ENCODE peak calls at places on chromosomes 12 and 14, in nine cellular contexts. One of them, this sample, is unnamed.

GRCh38 chr12:3743803-3744202 is 9.1 kb downstream of the CRACR2A start:
- DNase-seq in body of pancreas: no peak
- DNase-seq in left ventricle myocardium inferior: no peak
- DNase-seq in ovary: no peak
- DNase-seq in A549: no peak
- DNase-seq in effector memory CD4-positive, alpha-beta T cell: no peak
- DNase-seq in bronchial epithelial cell: no peak
- DNase-seq in lower lobe of right lung: no peak
- DNase-seq in CD8-positive, alpha-beta memory T cell: no peak
- DNase-seq in this sample: peak; percentile 11

GRCh38 chr14:98133806-98134205 is 1138.2 kb downstream of the BCL11B start:
- DNase-seq in body of pancreas: no peak
- DNase-seq in left ventricle myocardium inferior: no peak
- DNase-seq in ovary: no peak
- DNase-seq in A549: peak; percentile 6
- DNase-seq in effector memory CD4-positive, alpha-beta T cell: no peak
- DNase-seq in bronchial epithelial cell: peak; percentile 9
- DNase-seq in lower lobe of right lung: no peak
- DNase-seq in CD8-positive, alpha-beta memory T cell: no peak
- DNase-seq in this sample: no peak

GRCh38 chr14:30573203-30573814 is 14.4 kb downstream of the G2E3 start:
- DNase-seq in body of pancreas: no peak
- DNase-seq in left ventricle myocardium inferior: no peak
- DNase-seq in ovary: no peak
- DNase-seq in A549: peak; percentile 37
- DNase-seq in effector memory CD4-positive, alpha-beta T cell: no peak
- DNase-seq in bronchial epithelial cell: peak; percentile 66
- DNase-seq in lower lobe of right lung: no peak
- DNase-seq in CD8-positive, alpha-beta memory T cell: no peak
- DNase-seq in this sample: peak; percentile 56

GRCh38 chr14:66628646-66629045 is 120.7 kb downstream of the GPHN start:
- DNase-seq in body of pancreas: no peak
- DNase-seq in left ventricle myocardium inferior: no peak
- DNase-seq in ovary: no peak
- DNase-seq in A549: no peak
- DNase-seq in effector memory CD4-positive, alpha-beta T cell: no peak
- DNase-seq in bronchial epithelial cell: no peak
- DNase-seq in lower lobe of right lung: no peak
- DNase-seq in CD8-positive, alpha-beta memory T cell: no peak
- DNase-seq in this sample: peak; percentile 13

GRCh38 chr12:118164798-118165486 is 29.0 kb downstream of the PEBP1 start:
- DNase-seq in body of pancreas: no peak
- DNase-seq in left ventricle myocardium inferior: no peak
- DNase-seq in ovary: no peak
- DNase-seq in A549: peak; percentile 48
- DNase-seq in effector memory CD4-positive, alpha-beta T cell: no peak
- DNase-seq in bronchial epithelial cell: peak; percentile 31
- DNase-seq in lower lobe of right lung: no peak
- DNase-seq in CD8-positive, alpha-beta memory T cell: no peak
- DNase-seq in this sample: peak; percentile 38

GRCh38 chr12:15163001-15163400 is 58.2 kb downstream of the RERG start:
- DNase-seq in body of pancreas: no peak
- DNase-seq in left ventricle myocardium inferior: no peak
- DNase-seq in ovary: no peak
- DNase-seq in A549: no peak
- DNase-seq in effector memory CD4-positive, alpha-beta T cell: no peak
- DNase-seq in bronchial epithelial cell: peak; percentile 12
- DNase-seq in lower lobe of right lung: no peak
- DNase-seq in CD8-positive, alpha-beta memory T cell: no peak
- DNase-seq in this sample: no peak

GRCh38 chr12:67618303-67618702 is 30.2 kb upstream of the DYRK2 start:
- DNase-seq in body of pancreas: no peak
- DNase-seq in left ventricle myocardium inferior: no peak
- DNase-seq in ovary: no peak
- DNase-seq in A549: no peak
- DNase-seq in effector memory CD4-positive, alpha-beta T cell: no peak
- DNase-seq in bronchial epithelial cell: no peak
- DNase-seq in lower lobe of right lung: no peak
- DNase-seq in CD8-positive, alpha-beta memory T cell: no peak
- DNase-seq in this sample: no peak

GRCh38 chr14:22194669-22195068 is 394.4 kb downstream of the DAD1 start:
- DNase-seq in body of pancreas: no peak
- DNase-seq in left ventricle myocardium inferior: no peak
- DNase-seq in ovary: no peak
- DNase-seq in A549: no peak
- DNase-seq in effector memory CD4-positive, alpha-beta T cell: no peak
- DNase-seq in bronchial epithelial cell: peak; percentile 29
- DNase-seq in lower lobe of right lung: no peak
- DNase-seq in CD8-positive, alpha-beta memory T cell: no peak
- DNase-seq in this sample: no peak

GRCh38 chr12:132698336-132698735 is 10.9 kb downstream of the PXMP2 start:
- DNase-seq in body of pancreas: no peak
- DNase-seq in left ventricle myocardium inferior: no peak
- DNase-seq in ovary: no peak
- DNase-seq in A549: no peak
- DNase-seq in effector memory CD4-positive, alpha-beta T cell: no peak
- DNase-seq in bronchial epithelial cell: no peak
- DNase-seq in lower lobe of right lung: no peak
- DNase-seq in CD8-positive, alpha-beta memory T cell: no peak
- DNase-seq in this sample: no peak

GRCh38 chr14:38255408-38255672 is 553 bp downstream of the CLEC14A start:
- DNase-seq in body of pancreas: no peak
- DNase-seq in left ventricle myocardium inferior: peak; percentile 28
- DNase-seq in ovary: no peak
- DNase-seq in A549: peak; percentile 2
- DNase-seq in effector memory CD4-positive, alpha-beta T cell: no peak
- DNase-seq in bronchial epithelial cell: no peak
- DNase-seq in lower lobe of right lung: peak; percentile 51
- DNase-seq in CD8-positive, alpha-beta memory T cell: no peak
- DNase-seq in this sample: no peak
- H3K4me3 ChIP-seq in body of pancreas: no peak overlapping the region
- H3K4me3 ChIP-seq in left ventricle myocardium inferior: peak overlapping the region; percentile 76
- H3K4me3 ChIP-seq in ovary: peak overlapping the region; percentile 29
- H3K4me3 ChIP-seq in A549: no peak overlapping the region
- H3K4me3 ChIP-seq in effector memory CD4-positive, alpha-beta T cell: peak overlapping the region; percentile 22
- H3K4me3 ChIP-seq in bronchial epithelial cell: no peak overlapping the region
- H3K4me3 ChIP-seq in lower lobe of right lung: peak overlapping the region; percentile 56
- H3K4me3 ChIP-seq in CD8-positive, alpha-beta memory T cell: no peak overlapping the region
- H3K4me3 ChIP-seq in this sample: no peak overlapping the region

GRCh38 chr12:96912261-96912660 is 5.2 kb downstream of the NEDD1 start:
- DNase-seq in body of pancreas: no peak
- DNase-seq in left ventricle myocardium inferior: no peak
- DNase-seq in ovary: no peak
- DNase-seq in A549: no peak
- DNase-seq in effector memory CD4-positive, alpha-beta T cell: no peak
- DNase-seq in bronchial epithelial cell: no peak
- DNase-seq in lower lobe of right lung: no peak
- DNase-seq in CD8-positive, alpha-beta memory T cell: no peak
- DNase-seq in this sample: no peak
- H3K4me3 ChIP-seq in body of pancreas: no peak overlapping the region
- H3K4me3 ChIP-seq in left ventricle myocardium inferior: no peak overlapping the region
- H3K4me3 ChIP-seq in ovary: no peak overlapping the region
- H3K4me3 ChIP-seq in A549: no peak overlapping the region
- H3K4me3 ChIP-seq in effector memory CD4-positive, alpha-beta T cell: no peak overlapping the region
- H3K4me3 ChIP-seq in bronchial epithelial cell: no peak overlapping the region
- H3K4me3 ChIP-seq in lower lobe of right lung: no peak overlapping the region
- H3K4me3 ChIP-seq in CD8-positive, alpha-beta memory T cell: no peak overlapping the region
- H3K4me3 ChIP-seq in this sample: no peak overlapping the region

GRCh38 chr12:78085562-78086182 is 255.0 kb downstream of the NAV3 start:
- DNase-seq in body of pancreas: no peak
- DNase-seq in left ventricle myocardium inferior: no peak
- DNase-seq in ovary: no peak
- DNase-seq in A549: no peak
- DNase-seq in effector memory CD4-positive, alpha-beta T cell: no peak
- DNase-seq in bronchial epithelial cell: peak; percentile 77
- DNase-seq in lower lobe of right lung: no peak
- DNase-seq in CD8-positive, alpha-beta memory T cell: no peak
- DNase-seq in this sample: peak; percentile 49

GRCh38 chr12:78086553-78087362 is 256.1 kb downstream of the NAV3 start:
- DNase-seq in body of pancreas: no peak
- DNase-seq in left ventricle myocardium inferior: no peak
- DNase-seq in ovary: no peak
- DNase-seq in A549: no peak
- DNase-seq in effector memory CD4-positive, alpha-beta T cell: no peak
- DNase-seq in bronchial epithelial cell: no peak
- DNase-seq in lower lobe of right lung: no peak
- DNase-seq in CD8-positive, alpha-beta memory T cell: no peak
- DNase-seq in this sample: peak; percentile 15

GRCh38 chr12:78087363-78087675 is 256.6 kb downstream of the NAV3 start:
- DNase-seq in body of pancreas: no peak
- DNase-seq in left ventricle myocardium inferior: no peak
- DNase-seq in ovary: no peak
- DNase-seq in A549: no peak
- DNase-seq in effector memory CD4-positive, alpha-beta T cell: no peak
- DNase-seq in bronchial epithelial cell: no peak
- DNase-seq in lower lobe of right lung: no peak
- DNase-seq in CD8-positive, alpha-beta memory T cell: no peak
- DNase-seq in this sample: peak; percentile 30

GRCh38 chr12:78088391-78088832 is 257.7 kb downstream of the NAV3 start:
- DNase-seq in body of pancreas: no peak
- DNase-seq in left ventricle myocardium inferior: no peak
- DNase-seq in ovary: no peak
- DNase-seq in A549: peak; percentile 4
- DNase-seq in effector memory CD4-positive, alpha-beta T cell: no peak
- DNase-seq in bronchial epithelial cell: no peak
- DNase-seq in lower lobe of right lung: no peak
- DNase-seq in CD8-positive, alpha-beta memory T cell: no peak
- DNase-seq in this sample: peak; percentile 43
- H3K4me3 ChIP-seq in body of pancreas: no peak overlapping the region
- H3K4me3 ChIP-seq in left ventricle myocardium inferior: peak overlapping the region; percentile 50
- H3K4me3 ChIP-seq in ovary: peak overlapping the region; percentile 30
- H3K4me3 ChIP-seq in A549: peak overlapping the region; percentile 24
- H3K4me3 ChIP-seq in effector memory CD4-positive, alpha-beta T cell: no peak overlapping the region
- H3K4me3 ChIP-seq in bronchial epithelial cell: no peak overlapping the region
- H3K4me3 ChIP-seq in lower lobe of right lung: peak overlapping the region; percentile 22
- H3K4me3 ChIP-seq in CD8-positive, alpha-beta memory T cell: no peak overlapping the region
- H3K4me3 ChIP-seq in this sample: peak overlapping the region; percentile 1

GRCh38 chr14:101112351-101113107 is 209.0 kb upstream of the RTL1 start:
- DNase-seq in body of pancreas: no peak
- DNase-seq in left ventricle myocardium inferior: no peak
- DNase-seq in ovary: no peak
- DNase-seq in A549: no peak
- DNase-seq in effector memory CD4-positive, alpha-beta T cell: no peak
- DNase-seq in bronchial epithelial cell: no peak
- DNase-seq in lower lobe of right lung: no peak
- DNase-seq in CD8-positive, alpha-beta memory T cell: peak; percentile 30
- DNase-seq in this sample: no peak

GRCh38 chr14:101109347-101109638 is 205.8 kb upstream of the RTL1 start:
- DNase-seq in body of pancreas: no peak
- DNase-seq in left ventricle myocardium inferior: no peak
- DNase-seq in ovary: no peak
- DNase-seq in A549: no peak
- DNase-seq in effector memory CD4-positive, alpha-beta T cell: no peak
- DNase-seq in bronchial epithelial cell: no peak
- DNase-seq in lower lobe of right lung: no peak
- DNase-seq in CD8-positive, alpha-beta memory T cell: no peak
- DNase-seq in this sample: no peak

GRCh38 chr14:101111620-101112290 is 208.2 kb upstream of the RTL1 start:
- DNase-seq in body of pancreas: no peak
- DNase-seq in left ventricle myocardium inferior: no peak
- DNase-seq in ovary: no peak
- DNase-seq in A549: no peak
- DNase-seq in effector memory CD4-positive, alpha-beta T cell: no peak
- DNase-seq in bronchial epithelial cell: no peak
- DNase-seq in lower lobe of right lung: no peak
- DNase-seq in CD8-positive, alpha-beta memory T cell: no peak
- DNase-seq in this sample: no peak

GRCh38 chr14:101109981-101110728 is 206.6 kb upstream of the RTL1 start:
- DNase-seq in body of pancreas: no peak
- DNase-seq in left ventricle myocardium inferior: no peak
- DNase-seq in ovary: no peak
- DNase-seq in A549: no peak
- DNase-seq in effector memory CD4-positive, alpha-beta T cell: no peak
- DNase-seq in bronchial epithelial cell: no peak
- DNase-seq in lower lobe of right lung: no peak
- DNase-seq in CD8-positive, alpha-beta memory T cell: no peak
- DNase-seq in this sample: no peak

GRCh38 chr14:101110729-101111619 is 207.5 kb upstream of the RTL1 start:
- DNase-seq in body of pancreas: no peak
- DNase-seq in left ventricle myocardium inferior: no peak
- DNase-seq in ovary: peak; percentile 28
- DNase-seq in A549: peak; percentile 14
- DNase-seq in effector memory CD4-positive, alpha-beta T cell: no peak
- DNase-seq in bronchial epithelial cell: no peak
- DNase-seq in lower lobe of right lung: no peak
- DNase-seq in CD8-positive, alpha-beta memory T cell: no peak
- DNase-seq in this sample: no peak
- H3K4me3 ChIP-seq in body of pancreas: no peak overlapping the region
- H3K4me3 ChIP-seq in left ventricle myocardium inferior: no peak overlapping the region
- H3K4me3 ChIP-seq in ovary: no peak overlapping the region
- H3K4me3 ChIP-seq in A549: no peak overlapping the region
- H3K4me3 ChIP-seq in effector memory CD4-positive, alpha-beta T cell: no peak overlapping the region
- H3K4me3 ChIP-seq in bronchial epithelial cell: no peak overlapping the region
- H3K4me3 ChIP-seq in lower lobe of right lung: no peak overlapping the region
- H3K4me3 ChIP-seq in CD8-positive, alpha-beta memory T cell: no peak overlapping the region
- H3K4me3 ChIP-seq in this sample: no peak overlapping the region

GRCh38 chr14:85235868-85236267 is 294.1 kb upstream of the FLRT2 start:
- DNase-seq in body of pancreas: no peak
- DNase-seq in left ventricle myocardium inferior: no peak
- DNase-seq in ovary: no peak
- DNase-seq in A549: no peak
- DNase-seq in effector memory CD4-positive, alpha-beta T cell: no peak
- DNase-seq in bronchial epithelial cell: no peak
- DNase-seq in lower lobe of right lung: no peak
- DNase-seq in CD8-positive, alpha-beta memory T cell: no peak
- DNase-seq in this sample: no peak

GRCh38 chr14:85243306-85243705 is 286.6 kb upstream of the FLRT2 start:
- DNase-seq in body of pancreas: no peak
- DNase-seq in left ventricle myocardium inferior: no peak
- DNase-seq in ovary: no peak
- DNase-seq in A549: no peak
- DNase-seq in effector memory CD4-positive, alpha-beta T cell: no peak
- DNase-seq in bronchial epithelial cell: no peak
- DNase-seq in lower lobe of right lung: no peak
- DNase-seq in CD8-positive, alpha-beta memory T cell: no peak
- DNase-seq in this sample: no peak

GRCh38 chr14:85247071-85247470 is 282.9 kb upstream of the FLRT2 start:
- DNase-seq in body of pancreas: no peak
- DNase-seq in left ventricle myocardium inferior: no peak
- DNase-seq in ovary: no peak
- DNase-seq in A549: no peak
- DNase-seq in effector memory CD4-positive, alpha-beta T cell: no peak
- DNase-seq in bronchial epithelial cell: no peak
- DNase-seq in lower lobe of right lung: no peak
- DNase-seq in CD8-positive, alpha-beta memory T cell: no peak
- DNase-seq in this sample: no peak

GRCh38 chr14:85241022-85241880 is 288.7 kb upstream of the FLRT2 start:
- DNase-seq in body of pancreas: peak; percentile 49
- DNase-seq in left ventricle myocardium inferior: no peak
- DNase-seq in ovary: no peak
- DNase-seq in A549: no peak
- DNase-seq in effector memory CD4-positive, alpha-beta T cell: no peak
- DNase-seq in bronchial epithelial cell: no peak
- DNase-seq in lower lobe of right lung: no peak
- DNase-seq in CD8-positive, alpha-beta memory T cell: no peak
- DNase-seq in this sample: no peak
- H3K4me3 ChIP-seq in body of pancreas: no peak overlapping the region
- H3K4me3 ChIP-seq in left ventricle myocardium inferior: peak overlapping the region; percentile 33
- H3K4me3 ChIP-seq in ovary: peak overlapping the region; percentile 2
- H3K4me3 ChIP-seq in A549: no peak overlapping the region
- H3K4me3 ChIP-seq in effector memory CD4-positive, alpha-beta T cell: no peak overlapping the region
- H3K4me3 ChIP-seq in bronchial epithelial cell: no peak overlapping the region
- H3K4me3 ChIP-seq in lower lobe of right lung: no peak overlapping the region
- H3K4me3 ChIP-seq in CD8-positive, alpha-beta memory T cell: no peak overlapping the region
- H3K4me3 ChIP-seq in this sample: no peak overlapping the region